ENCODE peak calls at places on chromosomes 2 and 18, in nine cellular contexts. D is caudate nucleus; A is heart right ventricle; Z is RPMI7951; X is AG08395; F is GM23248; O is stimulated activated CD8-positive, alpha-beta memory T cell treated with anti-CD3 and anti-CD28 coated beads, Interleukin-7, amount 100 ng/mL, for 4 hours; B is amygdala; U is AG10803. P is an unnamed sample.

GRCh38 chr2:238380336-238380735 is 46.4 kb upstream of the ASB1 start:
- DNase-seq in A (no peak), D (no peak), U (no peak), Z (no peak), X (no peak), O (no peak), B (no peak), F (no peak), P (no peak)

GRCh38 chr2:26494199-26494598 is 16.3 kb upstream of the OTOF start:
- DNase-seq in A (no peak), U (no peak), O (no peak), B (no peak), F (no peak), Z (no peak), D (no peak), X (no peak), P (no peak)

GRCh38 chr18:8857806-8858205 is 152.4 kb downstream of the MTCL1 start:
- DNase-seq in X (no peak), U (no peak), B (no peak), Z (no peak), F (no peak), O (no peak), D (no peak), A (no peak), P (no peak)

GRCh38 chr2:241239552-241240202 is 51.2 kb downstream of the ANO7 start:
- DNase-seq in D (no peak), A (no peak), B (no peak), F (no peak), X (no peak), O (no peak), U (no peak), Z (no peak), P (no peak)

GRCh38 chr2:23597687-23598086 is 212.7 kb downstream of the KLHL29 start:
- DNase-seq in A (no peak), U (no peak), B (no peak), F (no peak), O (no peak), X (no peak), D (no peak), Z (no peak), P (no peak)

GRCh38 chr2:42878581-42878980 is 86.2 kb upstream of the HAAO start:
- DNase-seq in D (no peak), O (no peak), F (peak; percentile 80), Z (no peak), A (no peak), U (no peak), X (no peak), B (no peak), P (no peak)

GRCh38 chr18:10040287-10041011 is 126.6 kb downstream of the VAPA start:
- DNase-seq in X (no peak), F (no peak), Z (peak; percentile 45), O (no peak), U (no peak), A (no peak), B (no peak), D (no peak), P (peak; percentile 63)

GRCh38 chr2:54470241-54470938 is 14.3 kb downstream of the SPTBN1 start:
- DNase-seq in F (peak; percentile 60), O (no peak), X (peak; percentile 43), U (peak; percentile 87), A (no peak), B (no peak), D (no peak), Z (peak; percentile 75), P (peak; percentile 83)

P was measured in LHCN-M2.